ENCODE peak calls at places on chromosomes 12 and 14, in ten cellular contexts. P is endothelial cell of umbilical vein, Z is A549, B is ovary, E is upper lobe of left lung, I is stomach, D is right lobe of liver, O is IMR-90, A is heart left ventricle, J is sigmoid colon. N is an unnamed sample.

GRCh38 chr14:71536927-71537772 is 395.1 kb upstream of the RGS6 start:
- DNase-seq in I (no peak), J (no peak), D (no peak), E (no peak), P (no peak), B (no peak), A (no peak), O (no peak), Z (no peak), N (no peak)

GRCh38 chr14:27391331-27391730 is 793.5 kb upstream of the NOVA1 start:
- DNase-seq in D (no peak), A (no peak), P (no peak), O (no peak), Z (no peak), I (no peak), J (no peak), E (no peak), B (no peak), N (no peak)

GRCh38 chr12:93572712-93573551 is 457 bp downstream of the SOCS2 start:
- DNase-seq in B (peak), P (peak), O (peak), A (peak), E (no peak), J (peak), I (no peak), Z (no peak), D (peak), N (peak)

GRCh38 chr12:79920421-79921238 is 14.3 kb downstream of the PPP1R12A start:
- DNase-seq in P (no peak), O (no peak), I (no peak), A (no peak), J (no peak), E (no peak), B (no peak), D (no peak), Z (no peak), N (no peak)

GRCh38 chr14:53847057-53847456 is 109.6 kb downstream of the BMP4 start:
- DNase-seq in D (no peak), A (no peak), P (no peak), I (no peak), J (no peak), E (no peak), O (no peak), Z (no peak), B (no peak), N (no peak)

GRCh38 chr12:109447482-109447881 is 29.6 kb downstream of the KCTD10 start:
- DNase-seq in D (no peak), P (no peak), A (no peak), E (no peak), I (no peak), J (no peak), Z (no peak), O (no peak), B (no peak), N (no peak)

GRCh38 chr14:83463500-83464098 is 1929.9 kb upstream of the SEL1L start:
- DNase-seq in A (no peak), J (no peak), I (peak), D (no peak), P (peak), Z (no peak), B (peak), E (peak), O (peak), N (peak)

GRCh38 chr12:19694627-19695026 is 255.3 kb downstream of the AEBP2 start:
- DNase-seq in A (no peak), P (no peak), I (no peak), B (no peak), E (no peak), J (no peak), D (no peak), O (peak), Z (no peak), N (no peak)

GRCh38 chr14:88492272-88493089 is 62.3 kb downstream of the PTPN21 start:
- DNase-seq in A (no peak), J (peak), E (peak), O (peak), B (peak), P (peak), I (peak), Z (peak), D (no peak), N (peak)

GRCh38 chr14:21098134-21098891 is at the start of gene ZNF219:
- DNase-seq in Z (peak), E (peak), I (peak), P (peak), A (peak), D (no peak), O (peak), J (peak), B (peak), N (peak)

GRCh38 chr14:64296561-64296960 is 2.4 kb upstream of the ESR2 start:
- DNase-seq in J (no peak), E (no peak), D (no peak), O (peak), A (no peak), I (no peak), P (peak), B (no peak), Z (no peak), N (no peak)

GRCh38 chr12:124344526-124344925 is 49.6 kb downstream of the RFLNA start:
- DNase-seq in E (no peak), A (no peak), B (no peak), I (no peak), P (no peak), O (no peak), Z (no peak), J (no peak), D (no peak), N (no peak)

GRCh38 chr12:111126331-111126730 is 206.0 kb upstream of the MYL2 start:
- DNase-seq in O (no peak), A (no peak), B (no peak), D (no peak), E (peak), I (no peak), P (no peak), Z (no peak), J (no peak), N (peak)

GRCh38 chr14:90661881-90662280 is 154.3 kb downstream of the TTC7B start:
- DNase-seq in E (peak), P (no peak), O (no peak), D (no peak), J (no peak), B (no peak), Z (no peak), I (no peak), A (no peak), N (no peak)

GRCh38 chr12:80622271-80622670 is 85.2 kb upstream of the MYF6 start:
- DNase-seq in B (no peak), I (no peak), D (no peak), P (no peak), J (no peak), E (no peak), Z (no peak), A (no peak), O (no peak), N (no peak)

GRCh38 chr14:24634158-24634557 is at the start of gene GZMB:
- DNase-seq in B (no peak), P (no peak), Z (no peak), J (no peak), I (peak), E (peak), A (peak), D (no peak), O (peak), N (no peak)

GRCh38 chr12:19959353-19959752 is 409.0 kb upstream of the PDE3A start:
- DNase-seq in J (no peak), B (no peak), O (peak), E (no peak), D (no peak), P (peak), Z (no peak), I (no peak), A (no peak), N (no peak)

GRCh38 chr12:6205144-6205539 is 4.9 kb downstream of the CD9 start:
- DNase-seq in D (no peak), O (no peak), P (peak), B (peak), E (no peak), I (no peak), J (peak), Z (no peak), A (no peak), N (no peak)
- TF ChIP-seq POLR2A in D (no peak), O (no peak), P (peak), B (no peak), E (no peak), I (no peak), J (no peak), Z (no peak), A (no peak), N (no peak)

GRCh38 chr14:100298551-100299237 is 7.5 kb downstream of the SLC25A29 start:
- DNase-seq in P (no peak), J (peak), I (no peak), D (peak), Z (no peak), E (no peak), O (no peak), B (no peak), A (peak), N (no peak)
- H3K27ac ChIP-seq in P (no peak), J (peak), I (no peak), D (no peak), Z (no peak), E (no peak), O (no peak), B (no peak), A (peak), N (no peak)

GRCh38 chr12:132675753-132676152 is 11.4 kb downstream of the POLE start:
- DNase-seq in E (no peak), J (peak), Z (no peak), D (no peak), I (no peak), O (no peak), P (no peak), A (no peak), B (no peak), N (no peak)

GRCh38 chr12:132672116-132672515 is 15.0 kb downstream of the POLE start:
- DNase-seq in J (peak), A (no peak), P (no peak), I (no peak), B (no peak), E (no peak), O (no peak), Z (no peak), D (no peak), N (no peak)

GRCh38 chr12:132672678-132673077 is 14.5 kb downstream of the POLE start:
- DNase-seq in P (no peak), I (no peak), Z (no peak), D (peak), A (no peak), O (no peak), B (no peak), J (peak), E (no peak), N (no peak)

GRCh38 chr12:132673288-132674179 is 13.6 kb downstream of the POLE start:
- DNase-seq in A (no peak), Z (no peak), D (no peak), P (no peak), E (no peak), O (no peak), J (peak), B (no peak), I (no peak), N (no peak)

GRCh38 chr12:132674561-132674960 is 12.6 kb downstream of the POLE start:
- DNase-seq in O (no peak), A (no peak), Z (no peak), P (no peak), D (no peak), J (no peak), E (no peak), B (no peak), I (no peak), N (no peak)
- TF ChIP-seq POLR2A in O (no peak), A (no peak), Z (no peak), P (no peak), D (no peak), J (no peak), E (no peak), B (no peak), I (no peak), N (no peak)

GRCh38 chr12:3117144-3117581 is 40.0 kb downstream of the TSPAN9 start:
- DNase-seq in P (peak), B (no peak), Z (no peak), I (no peak), D (no peak), A (no peak), J (no peak), E (no peak), O (peak), N (no peak)
- H3K27ac ChIP-seq in P (peak), B (no peak), Z (no peak), I (peak), D (peak), A (peak), J (peak), E (peak), O (peak), N (peak)

GRCh38 chr12:107593713-107594381 is 91.8 kb upstream of the PWP1 start:
- DNase-seq in E (no peak), B (no peak), O (no peak), P (no peak), A (no peak), I (no peak), D (no peak), J (no peak), Z (no peak), N (peak)
- TF ChIP-seq POLR2A in E (no peak), B (no peak), O (no peak), P (no peak), A (no peak), I (no peak), D (no peak), J (no peak), Z (no peak), N (no peak)

GRCh38 chr12:12487490-12487889 is 75.2 kb downstream of the DUSP16 start:
- DNase-seq in P (no peak), A (no peak), Z (no peak), B (no peak), J (no peak), O (no peak), I (no peak), E (no peak), D (no peak), N (no peak)
- H3K27ac ChIP-seq in P (no peak), A (no peak), Z (no peak), B (no peak), J (no peak), O (no peak), I (no peak), E (no peak), D (peak), N (no peak)

N was measured in testis.